ENCODE peak calls at places on chromosomes 2 and 18, in five cellular contexts. One of them, this sample, is unnamed.

GRCh38 chr2:12750166-12750905 is 33.6 kb downstream of the TRIB2 start:
- DNase-seq in prostate gland: no peak
- DNase-seq in IMR-90: no peak
- DNase-seq in gastrocnemius medialis: no peak
- DNase-seq in HepG2: no peak
- DNase-seq in this sample: no peak

GRCh38 chr2:56460508-56460907 is 276.7 kb downstream of the CCDC85A start:
- DNase-seq in HepG2: no peak
- DNase-seq in IMR-90: no peak
- DNase-seq in gastrocnemius medialis: no peak
- DNase-seq in prostate gland: no peak
- DNase-seq in this sample: no peak

GRCh38 chr2:1272835-1273234 is 140.4 kb upstream of the TPO start:
- DNase-seq in IMR-90: no peak
- DNase-seq in HepG2: no peak
- DNase-seq in gastrocnemius medialis: no peak
- DNase-seq in prostate gland: no peak
- DNase-seq in this sample: peak

GRCh38 chr2:103788875-103789715 is 1027.3 kb downstream of the TMEM182 start:
- DNase-seq in IMR-90: no peak
- DNase-seq in prostate gland: no peak
- DNase-seq in gastrocnemius medialis: no peak
- DNase-seq in HepG2: peak
- DNase-seq in this sample: no peak

GRCh38 chr2:222142027-222142426 is 156.8 kb downstream of the PAX3 start:
- DNase-seq in gastrocnemius medialis: no peak
- DNase-seq in HepG2: no peak
- DNase-seq in prostate gland: no peak
- DNase-seq in IMR-90: no peak
- DNase-seq in this sample: no peak

GRCh38 chr18:38565513-38565912 is 999.9 kb upstream of the CELF4 start:
- DNase-seq in HepG2: no peak
- DNase-seq in prostate gland: no peak
- DNase-seq in gastrocnemius medialis: no peak
- DNase-seq in IMR-90: no peak
- DNase-seq in this sample: no peak

GRCh38 chr2:90207454-90208058 is 1516.1 kb downstream of the RPIA start:
- DNase-seq in gastrocnemius medialis: no peak
- DNase-seq in HepG2: peak
- DNase-seq in prostate gland: no peak
- DNase-seq in IMR-90: no peak
- DNase-seq in this sample: no peak

GRCh38 chr2:111246620-111247061 is 125.9 kb downstream of the BCL2L11 start:
- DNase-seq in gastrocnemius medialis: no peak
- DNase-seq in IMR-90: peak
- DNase-seq in prostate gland: no peak
- DNase-seq in HepG2: peak
- DNase-seq in this sample: peak

GRCh38 chr2:71793965-71794364 is 340.6 kb downstream of the DYSF start:
- DNase-seq in IMR-90: no peak
- DNase-seq in HepG2: no peak
- DNase-seq in prostate gland: no peak
- DNase-seq in gastrocnemius medialis: no peak
- DNase-seq in this sample: no peak

GRCh38 chr18:22411442-22411841 is 6.3 kb downstream of the CTAGE1 start:
- DNase-seq in IMR-90: no peak
- DNase-seq in prostate gland: no peak
- DNase-seq in gastrocnemius medialis: no peak
- DNase-seq in HepG2: no peak
- DNase-seq in this sample: no peak

GRCh38 chr18:22412502-22412901 is 5.2 kb downstream of the CTAGE1 start:
- DNase-seq in IMR-90: peak
- DNase-seq in HepG2: no peak
- DNase-seq in prostate gland: no peak
- DNase-seq in gastrocnemius medialis: no peak
- DNase-seq in this sample: no peak

GRCh38 chr18:22410126-22410525 is 7.6 kb downstream of the CTAGE1 start:
- DNase-seq in HepG2: no peak
- DNase-seq in prostate gland: no peak
- DNase-seq in gastrocnemius medialis: no peak
- DNase-seq in IMR-90: no peak
- DNase-seq in this sample: no peak

GRCh38 chr18:22408059-22408458 is 9.7 kb downstream of the CTAGE1 start:
- DNase-seq in IMR-90: no peak
- DNase-seq in HepG2: no peak
- DNase-seq in gastrocnemius medialis: no peak
- DNase-seq in prostate gland: no peak
- DNase-seq in this sample: no peak

GRCh38 chr18:22409445-22409844 is 8.3 kb downstream of the CTAGE1 start:
- DNase-seq in IMR-90: no peak
- DNase-seq in prostate gland: no peak
- DNase-seq in HepG2: no peak
- DNase-seq in gastrocnemius medialis: no peak
- DNase-seq in this sample: no peak
- TF ChIP-seq POLR2A in IMR-90: no peak
- TF ChIP-seq POLR2A in prostate gland: no peak
- TF ChIP-seq POLR2A in HepG2: no peak
- TF ChIP-seq POLR2A in gastrocnemius medialis: no peak
- TF ChIP-seq POLR2A in this sample: no peak

GRCh38 chr18:3984163-3984757 is 470.8 kb downstream of the DLGAP1 start:
- DNase-seq in gastrocnemius medialis: no peak
- DNase-seq in prostate gland: no peak
- DNase-seq in HepG2: no peak
- DNase-seq in IMR-90: no peak
- DNase-seq in this sample: no peak

GRCh38 chr18:3983351-3983969 is 471.6 kb downstream of the DLGAP1 start:
- DNase-seq in IMR-90: peak
- DNase-seq in gastrocnemius medialis: no peak
- DNase-seq in prostate gland: no peak
- DNase-seq in HepG2: no peak
- DNase-seq in this sample: no peak

GRCh38 chr18:3985664-3986063 is 469.4 kb downstream of the DLGAP1 start:
- DNase-seq in HepG2: no peak
- DNase-seq in IMR-90: peak
- DNase-seq in prostate gland: no peak
- DNase-seq in gastrocnemius medialis: no peak
- DNase-seq in this sample: no peak

GRCh38 chr18:3985030-3985429 is 470.1 kb downstream of the DLGAP1 start:
- DNase-seq in gastrocnemius medialis: no peak
- DNase-seq in prostate gland: no peak
- DNase-seq in IMR-90: peak
- DNase-seq in HepG2: no peak
- DNase-seq in this sample: no peak

GRCh38 chr18:3982541-3982940 is 472.6 kb downstream of the DLGAP1 start:
- DNase-seq in HepG2: no peak
- DNase-seq in gastrocnemius medialis: no peak
- DNase-seq in IMR-90: peak
- DNase-seq in prostate gland: no peak
- DNase-seq in this sample: no peak
- H3K27ac ChIP-seq in HepG2: no peak
- H3K27ac ChIP-seq in gastrocnemius medialis: no peak
- H3K27ac ChIP-seq in IMR-90: no peak
- H3K27ac ChIP-seq in prostate gland: no peak
- H3K27ac ChIP-seq in this sample: no peak

GRCh38 chr2:74833418-74834233 is at the start of gene HK2:
- DNase-seq in prostate gland: peak
- DNase-seq in HepG2: peak
- DNase-seq in gastrocnemius medialis: peak
- DNase-seq in IMR-90: peak
- DNase-seq in this sample: peak
- TF ChIP-seq POLR2A in prostate gland: peak
- TF ChIP-seq POLR2A in HepG2: peak
- TF ChIP-seq POLR2A in gastrocnemius medialis: peak
- TF ChIP-seq POLR2A in IMR-90: peak
- TF ChIP-seq POLR2A in this sample: peak

GRCh38 chr2:24586955-24587354 is 95.9 kb downstream of the NCOA1 start:
- DNase-seq in HepG2: no peak
- DNase-seq in IMR-90: no peak
- DNase-seq in prostate gland: no peak
- DNase-seq in gastrocnemius medialis: no peak
- DNase-seq in this sample: no peak

GRCh38 chr2:24594283-24594682 is 103.2 kb downstream of the NCOA1 start:
- DNase-seq in gastrocnemius medialis: no peak
- DNase-seq in IMR-90: no peak
- DNase-seq in HepG2: no peak
- DNase-seq in prostate gland: no peak
- DNase-seq in this sample: no peak

GRCh38 chr2:24592436-24593100 is 101.5 kb downstream of the NCOA1 start:
- DNase-seq in prostate gland: no peak
- DNase-seq in gastrocnemius medialis: no peak
- DNase-seq in HepG2: no peak
- DNase-seq in IMR-90: no peak
- DNase-seq in this sample: no peak

DNA sequence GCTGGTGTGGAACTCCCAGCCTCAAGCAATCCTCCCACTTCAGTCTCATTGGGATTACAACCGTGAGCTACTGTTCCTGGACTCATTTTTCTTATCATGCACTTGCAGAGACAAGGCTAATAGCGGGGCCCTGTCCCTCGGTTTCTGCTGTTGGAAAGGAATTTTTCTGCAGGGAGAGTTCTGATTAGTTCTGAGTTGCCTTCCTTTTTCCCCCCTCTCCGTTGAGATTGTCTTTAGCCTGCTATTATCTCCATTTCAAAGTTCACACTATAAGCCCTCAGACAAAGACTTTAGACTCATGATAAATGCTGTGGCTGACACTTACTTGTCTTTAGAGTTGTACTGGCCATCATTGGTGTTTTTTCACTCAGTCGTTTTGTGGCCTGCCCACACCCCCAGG is 97.2 kb downstream of the NCOA1 start:
- DNase-seq in HepG2: no peak
- DNase-seq in prostate gland: no peak
- DNase-seq in gastrocnemius medialis: no peak
- DNase-seq in IMR-90: no peak
- DNase-seq in this sample: no peak
- H3K27ac ChIP-seq in HepG2: no peak
- H3K27ac ChIP-seq in prostate gland: no peak
- H3K27ac ChIP-seq in gastrocnemius medialis: no peak
- H3K27ac ChIP-seq in IMR-90: no peak
- H3K27ac ChIP-seq in this sample: no peak

DNA sequence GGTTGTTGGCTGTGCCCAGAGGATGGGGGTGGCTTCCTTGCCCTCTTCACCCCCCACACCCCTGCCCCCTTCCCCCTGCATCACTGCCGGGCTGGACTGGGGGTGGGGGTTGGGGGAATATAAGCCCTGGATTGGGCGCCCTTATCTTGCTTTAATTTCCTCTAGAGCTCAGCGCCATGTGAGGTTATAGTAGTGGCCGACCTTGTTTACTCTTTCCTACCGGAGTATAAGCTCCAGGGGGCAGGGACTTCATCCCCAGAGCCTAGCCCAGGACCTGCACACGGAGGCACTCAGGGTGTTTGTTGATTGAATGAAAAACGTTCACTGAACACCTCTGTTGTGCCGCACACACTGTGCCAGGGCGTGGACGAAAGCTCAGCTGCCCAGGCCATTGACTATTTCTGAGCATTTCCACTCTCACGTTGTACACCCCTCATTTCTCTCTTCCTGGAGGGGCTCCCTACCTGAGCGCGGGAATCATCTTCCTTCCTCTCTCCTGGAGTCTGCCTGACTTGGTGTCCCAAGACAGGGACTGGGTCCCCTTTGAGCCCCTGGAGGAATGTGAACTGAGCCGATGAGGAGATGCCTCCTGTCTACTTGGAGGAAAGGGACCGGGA is 9.3 kb upstream of the SPATA3 start:
- DNase-seq in gastrocnemius medialis: no peak
- DNase-seq in IMR-90: no peak
- DNase-seq in prostate gland: no peak
- DNase-seq in HepG2: no peak
- DNase-seq in this sample: no peak
- TF ChIP-seq POLR2A in gastrocnemius medialis: no peak
- TF ChIP-seq POLR2A in IMR-90: no peak
- TF ChIP-seq POLR2A in prostate gland: no peak
- TF ChIP-seq POLR2A in HepG2: no peak
- TF ChIP-seq POLR2A in this sample: no peak

DNA sequence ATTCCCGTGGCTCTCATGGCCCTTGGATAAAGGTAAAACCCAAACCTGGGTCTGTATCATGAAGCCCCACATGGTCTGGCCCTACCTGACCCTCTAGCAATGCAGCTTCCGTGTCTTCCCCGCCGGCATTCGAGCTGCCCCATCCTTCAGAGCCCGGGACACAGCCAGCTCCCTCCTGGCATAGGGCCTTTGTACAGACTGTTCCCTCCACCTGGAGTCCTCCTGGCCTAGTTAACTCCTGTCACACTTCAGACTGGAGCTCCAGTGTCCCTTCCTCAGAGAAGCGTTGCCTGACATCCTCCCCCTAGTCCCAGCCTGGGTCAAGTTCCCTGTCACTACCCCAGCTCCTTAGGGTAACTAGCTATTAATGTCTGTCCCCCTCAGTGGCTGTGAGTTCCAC is 45.4 kb upstream of the LOXHD1 start:
- DNase-seq in gastrocnemius medialis: peak
- DNase-seq in IMR-90: no peak
- DNase-seq in prostate gland: no peak
- DNase-seq in HepG2: no peak
- DNase-seq in this sample: no peak
- H3K27ac ChIP-seq in gastrocnemius medialis: peak
- H3K27ac ChIP-seq in IMR-90: no peak
- H3K27ac ChIP-seq in prostate gland: no peak
- H3K27ac ChIP-seq in HepG2: no peak
- H3K27ac ChIP-seq in this sample: no peak

GRCh38 chr2:171434671-171434980 is 600 bp downstream of the DCAF17 start:
- DNase-seq in HepG2: peak
- DNase-seq in prostate gland: peak
- DNase-seq in IMR-90: no peak
- DNase-seq in gastrocnemius medialis: no peak
- DNase-seq in this sample: peak
- TF ChIP-seq POLR2A in HepG2: no peak
- TF ChIP-seq POLR2A in prostate gland: no peak
- TF ChIP-seq POLR2A in IMR-90: no peak
- TF ChIP-seq POLR2A in gastrocnemius medialis: no peak
- TF ChIP-seq POLR2A in this sample: no peak

GRCh38 chr18:22838639-22839487 is 94.3 kb upstream of the RBBP8 start:
- DNase-seq in IMR-90: no peak
- DNase-seq in HepG2: no peak
- DNase-seq in prostate gland: no peak
- DNase-seq in gastrocnemius medialis: no peak
- DNase-seq in this sample: no peak
- H3K27ac ChIP-seq in IMR-90: peak
- H3K27ac ChIP-seq in HepG2: no peak
- H3K27ac ChIP-seq in prostate gland: no peak
- H3K27ac ChIP-seq in gastrocnemius medialis: no peak
- H3K27ac ChIP-seq in this sample: no peak